ENCODE peak calls at places on chromosome 15, in four cellular contexts. V is HepG2, T is HCT116, M is K562. S is an unnamed sample. For H3K4me1, the result is how much of the 10 kb centered on the place peaks cover.

GRCh38 chr15:34125945-34126344 is 24.1 kb downstream of the PGBD4 start:
- DNase-seq in V (no peak), T (no peak), M (no peak), S (no peak)

GRCh38 chr15:62976301-62976842 is 66.2 kb upstream of the TPM1 start:
- DNase-seq in V (no peak), T (no peak), M (no peak), S (no peak)

GRCh38 chr15:70102827-70103226 is 5.1 kb upstream of the TLE3 start:
- DNase-seq in V (no peak), T (no peak), M (no peak), S (no peak)

GRCh38 chr15:34644061-34644460 is 60.6 kb upstream of the GOLGA8B start:
- DNase-seq in V (no peak), T (no peak), M (no peak), S (no peak)

GRCh38 chr15:56749982-56750381 is 16.7 kb upstream of the ZNF280D start:
- DNase-seq in V (no peak), T (no peak), M (no peak), S (no peak)

GRCh38 chr15:51046799-51047449 is 47.8 kb downstream of the TNFAIP8L3 start:
- DNase-seq in V (peak), T (no peak), M (no peak), S (no peak)

GRCh38 chr15:69469467-69470191 is 17.0 kb downstream of the RPLP1 start:
- DNase-seq in V (no peak), T (no peak), M (peak), S (no peak)

GRCh38 chr15:94563455-94563854 is 332.1 kb downstream of the MCTP2 start:
- DNase-seq in V (no peak), T (no peak), M (no peak), S (no peak)

GRCh38 chr15:83940136-83940535 is 286.2 kb downstream of the ADAMTSL3 start:
- DNase-seq in V (no peak), T (no peak), M (no peak), S (no peak)

GRCh38 chr15:91520848-91521247 is 332.7 kb upstream of the SLCO3A1 start:
- DNase-seq in V (no peak), T (no peak), M (no peak), S (no peak)

GRCh38 chr15:40582726-40583246 is 11.3 kb upstream of the KNL1 start:
- DNase-seq in V (peak), T (peak), M (peak), S (no peak)

GRCh38 chr15:70286110-70286806 is 188.5 kb upstream of the TLE3 start:
- DNase-seq in V (no peak), T (no peak), M (no peak), S (no peak)

GRCh38 chr15:84804005-84804803 is 13.0 kb upstream of the ALPK3 start:
- DNase-seq in V (no peak), T (no peak), M (no peak), S (no peak)

GRCh38 chr15:28945626-28946215 is 59.9 kb downstream of the APBA2 start:
- DNase-seq in V (no peak), T (no peak), M (no peak), S (no peak)

GRCh38 chr15:28947241-28947674 is 61.5 kb downstream of the APBA2 start:
- DNase-seq in V (no peak), T (no peak), M (no peak), S (no peak)

GRCh38 chr15:28944696-28945300 is 59.0 kb downstream of the APBA2 start:
- DNase-seq in V (no peak), T (no peak), M (no peak), S (no peak)

GRCh38 chr15:28950916-28951315 is 65.1 kb downstream of the APBA2 start:
- DNase-seq in V (no peak), T (no peak), M (no peak), S (no peak)

DNA sequence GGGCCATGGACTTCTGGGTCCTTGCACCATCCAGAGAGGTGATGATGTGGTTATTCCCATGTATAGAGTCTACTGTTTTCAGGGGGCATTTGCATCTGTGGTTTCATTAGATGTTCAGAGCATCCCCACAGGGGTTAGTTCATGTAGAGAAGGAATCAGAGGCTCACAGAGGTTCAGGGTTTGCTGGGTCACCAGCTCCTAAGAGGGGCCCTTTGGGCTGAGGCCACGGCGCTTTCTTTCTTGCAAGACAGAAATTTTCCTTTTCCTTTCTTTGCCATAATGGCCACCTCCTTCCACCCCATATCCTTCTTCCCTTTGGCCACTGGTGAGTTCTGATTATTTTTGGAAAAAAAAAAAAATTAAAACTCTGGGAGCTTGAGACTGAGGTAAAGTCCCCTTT is 62.3 kb downstream of the APBA2 start:
- DNase-seq in V (no peak), T (no peak), M (no peak), S (no peak)
- H3K4me1 ChIP-seq in V (under half), T (under half), M (under half), S (under half)

DNA sequence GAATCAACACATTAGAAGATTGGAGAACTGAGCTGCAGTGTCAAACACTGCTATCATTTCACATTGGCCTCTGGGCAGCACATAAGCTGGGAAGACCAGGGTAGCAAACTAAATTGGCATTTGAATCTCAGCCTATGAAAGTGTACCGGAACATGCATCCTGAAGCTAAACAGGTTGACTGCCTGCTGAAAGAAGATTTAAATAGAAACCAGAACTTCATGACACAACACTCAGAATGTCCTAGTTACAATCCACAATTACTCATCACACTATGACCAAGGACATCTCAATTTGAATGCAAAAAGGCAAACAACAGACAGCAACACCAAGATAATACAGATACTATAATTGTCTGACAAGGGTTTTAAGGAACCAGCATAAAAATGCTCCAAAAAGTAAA is 26.2 kb downstream of the TM2D3 start:
- DNase-seq in V (no peak), T (no peak), M (no peak), S (no peak)
- TF ChIP-seq TCF7L2 in V (no peak), T (no peak), M (no peak), S (no peak)

DNA sequence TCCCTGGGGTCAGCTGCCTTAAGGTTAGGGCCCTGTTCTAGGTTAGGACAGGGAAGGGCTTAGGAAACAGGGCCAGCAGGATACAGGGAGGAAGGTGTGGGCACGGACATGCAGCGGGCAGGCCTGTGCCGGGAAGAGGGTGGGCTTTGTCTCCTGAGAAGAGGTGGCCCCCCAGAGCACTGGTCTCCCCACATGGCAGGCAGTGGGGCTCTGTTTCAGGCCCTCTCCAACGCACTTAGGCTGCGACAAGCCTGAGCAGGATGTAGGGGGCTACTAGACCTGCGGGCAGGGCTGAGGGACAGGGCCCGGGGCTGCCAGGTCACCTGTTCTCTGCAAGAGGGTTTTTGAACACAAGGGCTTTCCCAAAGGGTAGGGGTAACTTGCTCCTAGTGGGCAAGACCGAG is 33.5 kb downstream of the KLF13 start:
- DNase-seq in V (no peak), T (no peak), M (no peak), S (no peak)
- H3K4me1 ChIP-seq in V (under half), T (under half), M (under half), S (under half)

GRCh38 chr15:65338366-65338765 is 33.9 kb downstream of the RNU5B-1 start:
- DNase-seq in V (no peak), T (no peak), M (no peak), S (no peak)

GRCh38 chr15:65336369-65336766 is 31.9 kb downstream of the RNU5B-1 start:
- DNase-seq in V (no peak), T (no peak), M (no peak), S (no peak)

GRCh38 chr15:65337436-65338070 is 33.1 kb downstream of the RNU5B-1 start:
- DNase-seq in V (no peak), T (no peak), M (no peak), S (no peak)

GRCh38 chr15:65335278-65336055 is 31.0 kb downstream of the RNU5B-1 start:
- DNase-seq in V (no peak), T (no peak), M (no peak), S (no peak)

GRCh38 chr15:65336767-65337435 is 32.4 kb downstream of the RNU5B-1 start:
- DNase-seq in V (no peak), T (no peak), M (no peak), S (no peak)
- TF ChIP-seq TCF7L2 in V (no peak), T (no peak), M (no peak), S (no peak)

DNA sequence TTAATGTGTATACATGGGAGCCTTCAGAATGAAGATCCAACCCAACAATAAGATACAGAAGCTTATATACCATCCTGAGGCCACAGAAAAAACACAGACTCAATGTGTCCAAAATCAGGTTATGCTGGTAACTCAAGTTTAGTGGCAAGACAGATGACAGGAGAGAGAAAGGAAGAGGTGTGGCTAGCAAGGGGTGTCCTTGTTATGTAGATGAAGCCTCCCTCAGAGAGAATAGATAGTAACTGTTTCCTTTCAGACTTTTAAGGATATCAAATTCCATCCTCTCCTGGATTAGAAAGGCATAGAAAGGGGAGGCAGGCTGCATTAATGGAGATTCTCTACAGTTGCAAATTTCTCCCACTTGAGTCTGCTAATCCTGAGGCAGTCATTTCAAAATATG is 447.4 kb downstream of the GABRB3 start:
- DNase-seq in V (no peak), T (no peak), M (no peak), S (no peak)
- H3K4me1 ChIP-seq in V (under half), T (under half), M (under half), S (under half)

GRCh38 chr15:36156855-36157521 is 422.4 kb upstream of the CDIN1 start:
- DNase-seq in V (peak), T (no peak), M (no peak), S (no peak)
- TF ChIP-seq TCF7L2 in V (no peak), T (no peak), M (no peak), S (no peak)

GRCh38 chr15:67077641-67078215 is 12.3 kb downstream of the SMAD3 start:
- DNase-seq in V (no peak), T (no peak), M (no peak), S (no peak)
- H3K4me1 ChIP-seq in V (half or more), T (half or more), M (half or more), S (half or more)

S was measured in Panc1.